ENCODE peak calls at places on chromosome X, in nine cellular contexts. K, A, U, J, W, B, D, E and O are unnamed samples.

GRCh38 chrX:41671082-41671481 is 17.7 kb upstream of the GPR34 start:
- DNase-seq in K (no peak), A (no peak), U (no peak), J (no peak), W (no peak), B (no peak), D (no peak), E (no peak), O (no peak)

GRCh38 chrX:7077910-7078245 is 69.6 kb upstream of the STS start:
- DNase-seq in K (no peak), A (no peak), U (no peak), J (no peak), W (no peak), B (no peak), D (no peak), E (no peak), O (no peak)

GRCh38 chrX:104195489-104196084 is 29.3 kb downstream of the FAM199X start:
- DNase-seq in K (peak), A (peak), U (no peak), J (no peak), W (no peak), B (peak), D (peak), E (peak), O (peak)

GRCh38 chrX:75086731-75087195 is 69.3 kb downstream of the ABCB7 start:
- DNase-seq in K (no peak), A (no peak), U (no peak), J (no peak), W (no peak), B (no peak), D (no peak), E (no peak), O (no peak)

GRCh38 chrX:72019487-72019886 is 108.8 kb downstream of the NHSL2 start:
- DNase-seq in K (no peak), A (no peak), U (no peak), J (no peak), W (no peak), B (no peak), D (no peak), E (no peak), O (no peak)

GRCh38 chrX:45889471-45889870 is 655.8 kb downstream of the ZNF674 start:
- DNase-seq in K (no peak), A (peak), U (peak), J (no peak), W (no peak), B (peak), D (no peak), E (no peak), O (no peak)

GRCh38 chrX:39859991-39860861 is 237.5 kb downstream of the BCOR start:
- DNase-seq in K (peak), A (peak), U (peak), J (no peak), W (peak), B (no peak), D (no peak), E (peak), O (peak)

GRCh38 chrX:107374831-107375230 is 74.6 kb upstream of the FRMPD3 start:
- DNase-seq in K (no peak), A (no peak), U (no peak), J (no peak), W (no peak), B (no peak), D (no peak), E (no peak), O (no peak)

GRCh38 chrX:71579136-71579989 is 1.1 kb downstream of the GCNA start:
- DNase-seq in K (no peak), A (no peak), U (no peak), J (no peak), W (no peak), B (no peak), D (no peak), E (peak), O (no peak)

GRCh38 chrX:67777148-67777547 is 233.3 kb downstream of the AR start:
- DNase-seq in K (no peak), A (no peak), U (no peak), J (no peak), W (no peak), B (no peak), D (no peak), E (no peak), O (no peak)

GRCh38 chrX:24153175-24153795 is 3.8 kb downstream of the ZFX start:
- DNase-seq in K (no peak), A (no peak), U (peak), J (no peak), W (peak), B (no peak), D (peak), E (no peak), O (no peak)

GRCh38 chrX:72568406-72569092 is 4.1 kb downstream of the HDAC8 start:
- DNase-seq in K (no peak), A (no peak), U (no peak), J (no peak), W (no peak), B (peak), D (no peak), E (no peak), O (no peak)

GRCh38 chrX:123905334-123905733 is 45.5 kb downstream of the XIAP start:
- DNase-seq in K (no peak), A (peak), U (no peak), J (no peak), W (no peak), B (no peak), D (no peak), E (no peak), O (no peak)

GRCh38 chrX:44344194-44344593 is 722 bp upstream of the EFHC2 start:
- DNase-seq in K (no peak), A (peak), U (no peak), J (peak), W (peak), B (no peak), D (no peak), E (peak), O (no peak)

DNA sequence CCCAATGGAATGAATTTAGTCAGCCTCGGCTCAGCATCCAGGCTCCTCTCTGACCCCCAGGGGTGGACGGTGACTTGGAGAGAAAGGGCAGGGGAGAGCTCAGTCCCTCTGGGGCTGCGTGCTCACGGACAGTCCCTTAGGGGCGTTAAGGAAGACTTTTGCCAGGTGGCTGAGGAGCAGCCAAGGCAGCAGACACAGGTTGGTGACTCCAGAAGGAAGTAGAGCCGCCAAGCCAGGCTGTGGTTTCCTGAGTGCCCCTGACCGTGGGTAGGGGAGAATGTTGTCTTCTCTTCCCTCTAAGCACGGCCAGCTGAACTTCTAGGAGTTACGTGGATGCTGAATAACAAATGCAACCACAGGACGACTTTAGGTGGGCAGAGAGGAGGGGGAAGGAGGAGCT is 91.1 kb upstream of the MTM1 start:
- DNase-seq in K (no peak), A (no peak), U (no peak), J (no peak), W (no peak), B (no peak), D (no peak), E (no peak), O (no peak)
- TF ChIP-seq CTCF in K (no peak), A (no peak), U (no peak), J (no peak), W (no peak), B (no peak), D (no peak), E (no peak), O (no peak)

GRCh38 chrX:119539872-119540271 is 25.3 kb downstream of the STEEP1 start:
- DNase-seq in K (peak), A (no peak), U (no peak), J (no peak), W (no peak), B (no peak), D (peak), E (peak), O (no peak)
- TF ChIP-seq CTCF in K (no peak), A (no peak), U (no peak), J (no peak), W (no peak), B (no peak), D (peak), E (no peak), O (no peak)

GRCh38 chrX:13690836-13691235 is 1.9 kb downstream of the RAB9A start:
- DNase-seq in K (no peak), A (no peak), U (no peak), J (no peak), W (peak), B (no peak), D (no peak), E (peak), O (peak)
- TF ChIP-seq CTCF in K (peak), A (no peak), U (no peak), J (no peak), W (peak), B (peak), D (no peak), E (no peak), O (peak)

GRCh38 chrX:32530802-32531403 is 680.4 kb downstream of the DMD start:
- DNase-seq in K (no peak), A (peak), U (peak), J (no peak), W (no peak), B (no peak), D (peak), E (peak), O (peak)

GRCh38 chrX:32532282-32532681 is 679.1 kb downstream of the DMD start:
- DNase-seq in K (no peak), A (no peak), U (no peak), J (no peak), W (no peak), B (no peak), D (no peak), E (no peak), O (no peak)

GRCh38 chrX:32538554-32538953 is 672.8 kb downstream of the DMD start:
- DNase-seq in K (no peak), A (no peak), U (no peak), J (no peak), W (no peak), B (no peak), D (no peak), E (no peak), O (no peak)

DNA sequence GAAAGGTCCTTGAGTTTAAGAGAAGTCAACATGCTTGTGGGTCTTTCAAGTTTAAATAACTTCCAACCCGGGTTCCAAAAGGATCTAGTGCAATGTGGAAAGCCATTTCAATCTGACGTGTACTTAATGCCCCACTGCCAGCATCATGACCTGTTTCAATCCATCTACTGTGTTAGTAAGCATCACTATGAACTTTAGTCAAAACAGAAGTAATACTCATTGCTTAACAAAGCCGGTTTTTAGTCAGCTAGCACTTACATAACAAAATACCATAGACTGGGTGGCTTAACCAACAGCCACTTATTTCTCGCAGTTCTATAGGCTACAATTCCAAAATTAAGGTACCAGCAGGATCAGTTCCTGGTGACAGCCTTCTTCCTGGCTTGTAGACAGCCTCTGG is 677.5 kb downstream of the DMD start:
- DNase-seq in K (no peak), A (no peak), U (no peak), J (no peak), W (no peak), B (no peak), D (no peak), E (no peak), O (no peak)
- TF ChIP-seq CTCF in K (no peak), A (no peak), U (no peak), J (no peak), W (no peak), B (no peak), D (no peak), E (no peak), O (no peak)

DNA sequence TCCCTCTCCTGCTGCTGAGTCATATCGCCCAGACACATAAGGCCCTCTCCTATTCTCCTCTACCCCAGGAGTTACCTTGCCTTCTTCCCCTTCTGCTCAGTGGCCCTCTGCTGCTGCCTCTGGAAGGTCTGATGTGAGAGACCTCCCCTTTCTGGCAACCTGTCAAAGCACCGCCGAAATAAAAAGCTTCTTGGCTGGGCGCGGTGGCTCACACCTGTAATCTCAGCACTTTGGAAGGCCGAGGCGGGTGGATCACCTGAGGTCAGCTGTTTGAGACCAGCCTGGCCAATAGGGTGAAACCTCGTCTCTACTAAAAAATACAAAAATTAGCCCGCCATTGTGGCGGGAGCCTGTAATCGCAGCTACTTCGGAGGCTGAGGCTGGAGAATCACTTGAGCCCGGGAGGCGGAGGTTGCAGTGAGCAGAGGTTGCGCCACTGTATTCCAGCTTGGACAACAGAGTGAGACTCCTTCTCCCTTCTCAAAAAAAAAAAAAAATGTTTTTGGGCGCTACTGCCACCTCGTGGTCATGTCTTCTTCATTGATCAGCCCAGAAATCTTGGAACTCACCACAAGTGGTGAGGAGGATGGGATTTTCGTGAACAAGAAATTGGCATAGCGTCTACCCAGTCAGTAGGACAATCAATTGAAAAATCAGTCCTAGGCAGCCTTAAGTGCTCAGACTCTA is 8.6 kb upstream of the ZXDA start:
- DNase-seq in K (no peak), A (peak), U (no peak), J (peak), W (no peak), B (peak), D (peak), E (peak), O (peak)
- TF ChIP-seq CTCF in K (peak), A (peak), U (peak), J (peak), W (peak), B (peak), D (peak), E (peak), O (peak)

GRCh38 chrX:9681011-9681410 is 84.6 kb downstream of the GPR143 start:
- DNase-seq in K (no peak), A (no peak), U (no peak), J (no peak), W (no peak), B (no peak), D (no peak), E (no peak), O (no peak)

GRCh38 chrX:9683350-9683749 is 82.3 kb downstream of the GPR143 start:
- DNase-seq in K (no peak), A (no peak), U (no peak), J (no peak), W (no peak), B (no peak), D (no peak), E (no peak), O (no peak)

GRCh38 chrX:9682861-9683260 is 82.8 kb downstream of the GPR143 start:
- DNase-seq in K (no peak), A (no peak), U (no peak), J (no peak), W (no peak), B (no peak), D (no peak), E (no peak), O (no peak)

GRCh38 chrX:9681422-9681821 is 84.2 kb downstream of the GPR143 start:
- DNase-seq in K (no peak), A (peak), U (peak), J (no peak), W (no peak), B (no peak), D (no peak), E (no peak), O (no peak)

GRCh38 chrX:9682456-9682855 is 83.2 kb downstream of the GPR143 start:
- DNase-seq in K (no peak), A (no peak), U (no peak), J (no peak), W (no peak), B (no peak), D (no peak), E (no peak), O (no peak)
- TF ChIP-seq CTCF in K (no peak), A (no peak), U (no peak), J (no peak), W (no peak), B (no peak), D (no peak), E (no peak), O (no peak)